ENCODE peak calls at places on chromosomes 1 and 21, in four cellular contexts. One of them, this sample, is unnamed.

GRCh38 chr1:19909392-19909791 is 14.0 kb downstream of the PLA2G2E start:
- DNase-seq in BJ: no peak
- DNase-seq in Calu3: no peak
- DNase-seq in glutamatergic neuron: no peak
- DNase-seq in this sample: no peak

GRCh38 chr1:23522244-23523013 is 8.6 kb downstream of the E2F2 start:
- DNase-seq in BJ: no peak
- DNase-seq in glutamatergic neuron: no peak
- DNase-seq in Calu3: no peak
- DNase-seq in this sample: no peak

GRCh38 chr1:41371630-41372599 is 10.7 kb downstream of the FOXO6 start:
- DNase-seq in BJ: no peak
- DNase-seq in glutamatergic neuron: peak; percentile 82
- DNase-seq in Calu3: peak; percentile 23
- DNase-seq in this sample: no peak

GRCh38 chr1:25355841-25356395 is 17.8 kb downstream of the TMEM50A start:
- DNase-seq in BJ: no peak
- DNase-seq in Calu3: no peak
- DNase-seq in glutamatergic neuron: no peak
- DNase-seq in this sample: no peak

GRCh38 chr1:162822391-162823200 is 32.1 kb downstream of the HSD17B7 start:
- DNase-seq in glutamatergic neuron: peak; percentile 45
- DNase-seq in BJ: no peak
- DNase-seq in Calu3: peak; percentile 51
- DNase-seq in this sample: peak; percentile 19

GRCh38 chr1:94971491-94971924 is 44.6 kb upstream of the CNN3 start:
- DNase-seq in Calu3: no peak
- DNase-seq in BJ: no peak
- DNase-seq in glutamatergic neuron: no peak
- DNase-seq in this sample: no peak

GRCh38 chr1:3419415-3420204 is 34.9 kb upstream of the ARHGEF16 start:
- DNase-seq in BJ: no peak
- DNase-seq in Calu3: peak; percentile 38
- DNase-seq in glutamatergic neuron: no peak
- DNase-seq in this sample: no peak

GRCh38 chr1:11878081-11878890 is 19.5 kb upstream of the NPPB start:
- DNase-seq in glutamatergic neuron: no peak
- DNase-seq in BJ: no peak
- DNase-seq in Calu3: no peak
- DNase-seq in this sample: no peak

GRCh38 chr1:54904476-54905048 is 17.6 kb upstream of the DHCR24 start:
- DNase-seq in BJ: peak; percentile 59
- DNase-seq in Calu3: no peak
- DNase-seq in glutamatergic neuron: no peak
- DNase-seq in this sample: no peak

GRCh38 chr1:154776339-154776605 is 93.8 kb downstream of the KCNN3 start:
- DNase-seq in glutamatergic neuron: no peak
- DNase-seq in BJ: no peak
- DNase-seq in Calu3: no peak
- DNase-seq in this sample: no peak

GRCh38 chr1:112957133-112957812 is 1.3 kb upstream of the SLC16A1 start:
- DNase-seq in Calu3: peak; percentile 3
- DNase-seq in glutamatergic neuron: no peak
- DNase-seq in BJ: peak; percentile 65
- DNase-seq in this sample: no peak

GRCh38 chr1:112956503-112957132 is 622 bp upstream of the SLC16A1 start:
- DNase-seq in BJ: no peak
- DNase-seq in Calu3: no peak
- DNase-seq in glutamatergic neuron: no peak
- DNase-seq in this sample: no peak

GRCh38 chr1:112954945-112955677 is 885 bp downstream of the SLC16A1 start:
- DNase-seq in Calu3: peak; percentile 57
- DNase-seq in BJ: peak; percentile 10
- DNase-seq in glutamatergic neuron: peak; percentile 69
- DNase-seq in this sample: peak; percentile 51

GRCh38 chr1:112954059-112954458 is 1.9 kb downstream of the SLC16A1 start:
- DNase-seq in Calu3: no peak
- DNase-seq in glutamatergic neuron: no peak
- DNase-seq in BJ: no peak
- DNase-seq in this sample: no peak

DNA sequence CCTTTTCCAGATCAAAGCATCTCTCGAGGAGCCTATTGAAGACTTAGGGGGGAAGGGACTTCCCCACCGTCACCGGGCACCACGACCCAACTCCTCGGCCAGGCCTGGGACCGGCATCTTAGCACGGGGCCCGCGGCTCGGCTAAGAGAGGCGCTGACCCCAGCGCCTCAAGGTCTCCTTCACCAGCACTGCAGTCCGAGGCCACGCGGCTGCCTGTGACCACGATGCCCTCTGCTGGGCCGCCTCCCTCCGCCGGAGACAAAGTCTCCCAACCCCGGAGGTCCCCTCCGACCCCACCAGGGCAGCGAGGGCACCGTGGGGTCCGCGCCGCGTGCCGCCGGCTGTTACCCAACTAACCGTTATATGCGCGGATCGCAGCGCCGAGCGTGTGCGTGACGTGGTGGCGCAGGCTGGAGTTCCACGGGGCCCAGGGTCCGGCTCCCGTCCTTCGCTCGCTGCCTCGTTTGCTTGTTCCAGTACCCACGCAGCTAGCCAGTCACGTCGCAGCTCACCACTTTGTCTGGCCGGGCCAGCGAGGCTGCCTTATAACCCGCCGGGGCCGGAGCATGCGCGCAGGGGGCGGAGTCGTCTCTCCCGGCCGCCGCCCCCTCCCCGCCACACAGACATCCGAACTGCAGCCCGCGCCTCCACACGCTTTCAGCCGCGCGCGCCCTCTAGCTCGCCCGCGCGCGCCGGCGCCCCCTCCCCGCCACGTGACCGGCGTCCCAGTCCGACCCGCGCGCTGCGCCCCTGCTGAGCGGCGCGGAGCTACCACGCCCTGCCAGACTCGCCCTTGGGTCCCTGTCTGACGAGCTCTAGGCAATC is at the start of gene SLC16A1:
- DNase-seq in glutamatergic neuron: peak; percentile 94
- DNase-seq in Calu3: peak; percentile 87
- DNase-seq in BJ: peak; percentile 64
- DNase-seq in this sample: peak; percentile 93
- TF ChIP-seq CTCF in glutamatergic neuron: no peak
- TF ChIP-seq CTCF in Calu3: no peak
- TF ChIP-seq CTCF in BJ: peak; percentile 47
- TF ChIP-seq CTCF in this sample: no peak

GRCh38 chr1:212916395-212917133 is 33.8 kb upstream of the VASH2 start:
- DNase-seq in glutamatergic neuron: peak; percentile 54
- DNase-seq in BJ: no peak
- DNase-seq in Calu3: no peak
- DNase-seq in this sample: peak; percentile 32

GRCh38 chr1:212917134-212917485 is 33.2 kb upstream of the VASH2 start:
- DNase-seq in Calu3: no peak
- DNase-seq in glutamatergic neuron: no peak
- DNase-seq in BJ: no peak
- DNase-seq in this sample: no peak

GRCh38 chr1:212914789-212915188 is 35.6 kb upstream of the VASH2 start:
- DNase-seq in BJ: no peak
- DNase-seq in glutamatergic neuron: peak; percentile 70
- DNase-seq in Calu3: no peak
- DNase-seq in this sample: no peak

GRCh38 chr1:212917858-212918257 is 32.5 kb upstream of the VASH2 start:
- DNase-seq in Calu3: no peak
- DNase-seq in glutamatergic neuron: no peak
- DNase-seq in BJ: no peak
- DNase-seq in this sample: no peak

DNA sequence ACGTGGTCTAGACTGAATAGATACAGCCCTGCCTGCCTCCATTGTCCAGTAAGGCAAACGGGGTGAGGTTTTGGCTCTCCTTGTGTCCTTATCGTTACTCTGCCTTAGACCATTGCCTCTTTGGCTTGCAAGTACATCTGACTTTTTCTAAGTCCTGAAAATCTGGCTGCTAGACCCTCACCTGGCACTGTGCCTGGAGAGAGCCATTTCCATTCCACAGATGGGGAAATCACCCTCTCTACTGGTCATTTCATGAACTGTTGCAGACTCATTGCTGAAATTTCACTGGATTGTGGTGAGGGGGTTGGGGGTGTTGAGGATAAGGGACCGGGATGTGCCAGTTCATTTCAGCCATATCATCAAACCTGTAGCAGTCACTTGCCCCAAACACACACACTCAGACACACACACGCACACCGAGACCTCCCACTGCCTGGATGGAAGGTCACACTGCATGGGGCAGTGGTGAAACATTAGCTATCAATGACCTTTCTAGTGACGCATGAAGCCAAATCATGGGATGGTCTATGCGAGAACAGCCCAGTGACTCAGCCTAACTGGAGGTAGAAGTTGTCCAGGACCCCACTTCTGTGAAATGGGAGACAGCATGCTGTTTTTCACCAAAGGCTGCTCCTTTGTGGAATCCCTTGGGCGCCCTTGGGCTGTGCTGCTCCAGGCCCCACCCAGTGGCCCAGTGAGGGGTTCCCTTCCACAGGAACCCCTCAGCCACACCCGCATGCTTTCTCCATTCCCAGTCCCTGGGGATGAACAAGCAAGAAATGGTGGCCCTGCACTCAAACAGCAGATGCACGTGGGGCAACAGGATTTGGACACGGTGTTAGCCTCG is 34.9 kb upstream of the VASH2 start:
- DNase-seq in glutamatergic neuron: no peak
- DNase-seq in Calu3: peak; percentile 55
- DNase-seq in BJ: no peak
- DNase-seq in this sample: peak; percentile 20
- TF ChIP-seq CTCF in glutamatergic neuron: peak; percentile 36
- TF ChIP-seq CTCF in Calu3: peak; percentile 74
- TF ChIP-seq CTCF in BJ: peak; percentile 26
- TF ChIP-seq CTCF in this sample: peak; percentile 33

GRCh38 chr1:187264995-187265602 is 436.4 kb downstream of the PLA2G4A start:
- DNase-seq in Calu3: peak; percentile 70
- DNase-seq in BJ: no peak
- DNase-seq in glutamatergic neuron: peak; percentile 14
- DNase-seq in this sample: peak; percentile 42
- TF ChIP-seq CTCF in Calu3: peak; percentile 34
- TF ChIP-seq CTCF in BJ: no peak
- TF ChIP-seq CTCF in glutamatergic neuron: peak; percentile 25
- TF ChIP-seq CTCF in this sample: no peak

GRCh38 chr1:216175714-216176113 is 247.5 kb downstream of the USH2A start:
- DNase-seq in glutamatergic neuron: no peak
- DNase-seq in Calu3: no peak
- DNase-seq in BJ: no peak
- DNase-seq in this sample: no peak
- TF ChIP-seq CTCF in glutamatergic neuron: no peak
- TF ChIP-seq CTCF in Calu3: no peak
- TF ChIP-seq CTCF in BJ: no peak
- TF ChIP-seq CTCF in this sample: no peak

DNA sequence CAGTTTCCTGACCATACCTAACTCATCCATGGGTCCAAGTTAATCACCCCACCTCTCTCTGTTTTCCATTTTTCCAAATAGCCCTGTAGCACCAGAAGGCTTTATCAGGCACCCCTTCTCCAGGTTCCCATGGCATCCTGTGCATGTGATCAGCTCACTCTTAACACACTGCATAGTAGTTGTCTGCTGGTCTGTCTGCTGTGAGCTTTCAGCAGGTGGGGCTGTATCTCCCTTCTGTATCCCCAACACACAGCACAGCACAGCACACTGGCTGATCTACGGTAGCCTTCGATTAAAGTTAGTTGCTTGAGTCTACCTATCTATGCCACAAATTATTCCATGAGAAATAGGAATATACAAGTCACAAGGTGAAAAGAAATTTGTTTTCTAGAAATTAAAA is 54.3 kb upstream of the C1orf198 start:
- DNase-seq in Calu3: no peak
- DNase-seq in glutamatergic neuron: no peak
- DNase-seq in BJ: no peak
- DNase-seq in this sample: no peak
- TF ChIP-seq CTCF in Calu3: no peak
- TF ChIP-seq CTCF in glutamatergic neuron: no peak
- TF ChIP-seq CTCF in BJ: peak; percentile 18
- TF ChIP-seq CTCF in this sample: no peak

DNA sequence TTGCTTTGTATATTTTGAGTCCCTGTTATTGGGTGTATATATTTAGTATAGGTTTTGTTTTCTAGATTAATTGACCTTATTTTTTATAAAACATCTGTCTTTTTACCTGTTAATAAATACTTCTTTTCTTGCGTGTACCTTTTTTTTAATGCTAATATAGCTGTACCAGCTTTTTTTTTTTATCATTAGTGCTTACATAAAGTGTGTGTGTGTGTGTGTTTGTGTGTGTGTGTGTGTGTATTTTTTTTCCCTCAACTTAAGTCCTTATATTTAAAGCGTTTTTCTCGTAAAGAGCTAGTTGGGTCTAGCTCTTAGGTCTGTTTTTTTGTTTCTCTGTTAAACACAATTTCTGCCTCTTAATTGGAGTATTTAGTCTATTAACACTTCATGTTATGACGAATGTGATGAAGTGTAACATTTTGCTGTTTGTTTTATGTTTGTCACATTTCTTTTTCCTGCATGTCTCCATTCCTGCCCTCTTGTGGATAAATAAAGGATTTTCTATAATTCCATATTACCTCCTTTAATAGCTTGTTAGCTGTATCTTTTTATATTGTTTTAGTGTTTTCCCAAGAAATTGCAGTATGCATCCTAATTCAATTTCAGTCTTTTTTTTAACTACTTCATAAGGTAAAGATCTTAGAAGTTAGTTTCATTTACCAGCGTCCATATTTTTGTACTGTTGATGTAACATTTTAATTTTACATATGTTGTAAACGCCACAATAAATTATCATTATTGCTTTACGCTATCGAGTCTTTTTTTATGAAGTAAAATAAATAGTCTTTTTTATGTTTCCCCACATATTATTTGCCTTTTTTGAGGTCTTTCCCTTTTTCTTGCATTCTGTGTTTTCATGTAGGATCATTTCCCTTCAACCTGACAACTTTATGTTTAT is 4.3 kb downstream of the PRMT2 start:
- DNase-seq in Calu3: no peak
- DNase-seq in BJ: no peak
- DNase-seq in glutamatergic neuron: no peak
- DNase-seq in this sample: no peak
- TF ChIP-seq CTCF in Calu3: no peak
- TF ChIP-seq CTCF in BJ: peak; percentile 40
- TF ChIP-seq CTCF in glutamatergic neuron: peak; percentile 37
- TF ChIP-seq CTCF in this sample: peak; percentile 52

GRCh38 chr21:15781986-15782385 is 52.2 kb downstream of the USP25 start:
- DNase-seq in BJ: no peak
- DNase-seq in glutamatergic neuron: no peak
- DNase-seq in Calu3: no peak
- DNase-seq in this sample: no peak
- TF ChIP-seq CTCF in BJ: no peak
- TF ChIP-seq CTCF in glutamatergic neuron: no peak
- TF ChIP-seq CTCF in Calu3: no peak
- TF ChIP-seq CTCF in this sample: no peak

This sample was measured in endothelial cell.